ENCODE peak calls at places on chromosomes 3 and 15, in four cellular contexts. One of them, this sample, is unnamed.

GRCh38 chr3:25587526-25587925 is 77.2 kb downstream of the TOP2B start:
- DNase-seq in epithelial cell of esophagus: no peak
- DNase-seq in brain microvascular endothelial cell: peak
- DNase-seq in dorsolateral prefrontal cortex: no peak
- DNase-seq in this sample: no peak

GRCh38 chr15:56286213-56286612 is 42.5 kb upstream of the RFX7 start:
- DNase-seq in epithelial cell of esophagus: no peak
- DNase-seq in dorsolateral prefrontal cortex: no peak
- DNase-seq in brain microvascular endothelial cell: no peak
- DNase-seq in this sample: no peak

GRCh38 chr15:91291673-91292072 is 191.6 kb downstream of the SV2B start:
- DNase-seq in brain microvascular endothelial cell: no peak
- DNase-seq in dorsolateral prefrontal cortex: no peak
- DNase-seq in epithelial cell of esophagus: no peak
- DNase-seq in this sample: no peak

GRCh38 chr3:40070816-40071215 is 238.7 kb upstream of the EIF1B start:
- DNase-seq in epithelial cell of esophagus: peak
- DNase-seq in dorsolateral prefrontal cortex: no peak
- DNase-seq in brain microvascular endothelial cell: peak
- DNase-seq in this sample: no peak

GRCh38 chr15:77959094-77959879 is 118.2 kb downstream of the TBC1D2B start:
- DNase-seq in dorsolateral prefrontal cortex: peak
- DNase-seq in epithelial cell of esophagus: peak
- DNase-seq in brain microvascular endothelial cell: peak
- DNase-seq in this sample: peak

GRCh38 chr3:77825045-77825827 is 785.3 kb downstream of the ROBO2 start:
- DNase-seq in brain microvascular endothelial cell: peak
- DNase-seq in epithelial cell of esophagus: peak
- DNase-seq in dorsolateral prefrontal cortex: no peak
- DNase-seq in this sample: no peak

GRCh38 chr3:172808969-172809546 is 58.5 kb downstream of the ECT2 start:
- DNase-seq in brain microvascular endothelial cell: peak
- DNase-seq in epithelial cell of esophagus: peak
- DNase-seq in dorsolateral prefrontal cortex: no peak
- DNase-seq in this sample: no peak

GRCh38 chr3:139394116-139394515 is 4.7 kb upstream of the COPB2 start:
- DNase-seq in brain microvascular endothelial cell: no peak
- DNase-seq in epithelial cell of esophagus: no peak
- DNase-seq in dorsolateral prefrontal cortex: no peak
- DNase-seq in this sample: no peak

GRCh38 chr3:106685751-106686150 is 691.5 kb upstream of the CCDC54 start:
- DNase-seq in epithelial cell of esophagus: peak
- DNase-seq in brain microvascular endothelial cell: no peak
- DNase-seq in dorsolateral prefrontal cortex: no peak
- DNase-seq in this sample: no peak

GRCh38 chr3:173465112-173465511 is 67.6 kb downstream of the NLGN1 start:
- DNase-seq in brain microvascular endothelial cell: peak
- DNase-seq in epithelial cell of esophagus: peak
- DNase-seq in dorsolateral prefrontal cortex: no peak
- DNase-seq in this sample: no peak

DNA sequence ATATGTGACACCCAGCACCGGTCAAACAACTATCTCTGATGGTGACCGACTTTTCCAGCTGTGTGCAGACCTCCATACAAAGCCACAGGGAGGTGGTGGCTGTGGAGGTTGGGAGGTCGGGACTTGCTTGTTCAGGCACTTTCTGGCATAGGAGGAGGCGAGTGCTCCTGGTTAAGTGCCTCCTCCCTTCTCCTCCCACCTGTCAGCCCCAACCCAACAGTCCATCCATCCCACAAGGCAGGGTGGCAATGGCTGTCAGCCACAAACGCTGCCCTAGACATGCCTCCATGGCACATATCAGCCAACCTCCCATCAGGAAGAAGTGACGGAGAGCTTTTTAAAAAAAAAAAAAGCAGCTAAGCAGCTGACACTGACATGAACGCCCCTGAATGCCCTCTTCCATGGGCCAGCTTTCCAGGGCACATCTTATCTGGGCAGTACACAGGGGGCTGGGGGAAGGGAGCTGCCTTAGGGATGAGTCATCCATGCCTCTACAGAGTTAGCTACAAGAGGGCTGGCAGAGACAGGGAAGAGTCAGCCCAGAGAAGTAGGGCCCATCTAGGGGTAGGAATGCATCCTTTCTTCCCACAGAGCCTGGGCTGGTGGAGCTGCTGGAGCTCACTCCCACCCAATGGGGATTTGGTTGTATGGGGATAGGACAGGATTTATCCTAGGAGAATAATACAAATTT is 41.2 kb downstream of the CCDC12 start:
- DNase-seq in dorsolateral prefrontal cortex: no peak
- DNase-seq in epithelial cell of esophagus: peak
- DNase-seq in brain microvascular endothelial cell: peak
- DNase-seq in this sample: peak
- H3K4me3 ChIP-seq in dorsolateral prefrontal cortex: no peak
- H3K4me3 ChIP-seq in epithelial cell of esophagus: no peak
- H3K4me3 ChIP-seq in brain microvascular endothelial cell: no peak
- H3K4me3 ChIP-seq in this sample: no peak

DNA sequence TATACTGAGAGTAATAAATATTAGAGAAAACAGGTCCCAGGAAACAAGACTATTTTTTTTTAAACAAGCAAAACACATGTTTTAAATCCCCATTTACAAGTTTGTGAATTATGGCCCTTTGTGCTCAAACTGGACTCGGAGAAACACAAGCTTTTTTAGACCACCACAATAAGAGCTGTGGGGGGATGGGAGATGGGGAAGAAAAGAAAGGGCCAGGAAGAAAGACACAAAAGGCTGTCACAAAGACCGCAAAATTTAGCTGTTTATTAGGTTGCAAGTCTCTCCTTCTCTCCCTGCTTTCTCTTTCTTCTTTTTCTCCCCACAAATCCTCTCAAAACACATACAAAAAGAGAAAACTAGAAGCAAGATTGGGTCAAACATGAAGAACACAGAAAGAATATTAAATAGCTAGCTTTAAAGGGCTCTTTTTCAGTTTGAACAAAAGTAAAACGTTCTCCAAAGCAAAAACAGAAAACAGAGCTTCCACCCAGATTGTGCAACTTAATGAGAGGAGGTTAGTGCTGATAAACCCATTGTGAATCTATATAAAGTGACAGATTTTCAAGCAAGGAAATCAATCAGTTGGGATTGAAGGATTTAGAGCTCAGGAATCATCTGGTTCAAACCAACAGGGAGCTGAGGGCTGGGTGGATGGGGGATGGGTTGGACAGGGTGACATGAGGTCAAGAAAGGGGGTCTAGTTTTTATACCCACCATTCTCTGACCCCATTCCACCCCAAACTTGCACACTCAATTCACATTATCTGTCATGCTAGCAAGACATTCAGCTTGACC is 87.3 kb downstream of the DHX30 start:
- DNase-seq in brain microvascular endothelial cell: no peak
- DNase-seq in dorsolateral prefrontal cortex: no peak
- DNase-seq in epithelial cell of esophagus: no peak
- DNase-seq in this sample: no peak
- H3K4me3 ChIP-seq in brain microvascular endothelial cell: no peak
- H3K4me3 ChIP-seq in dorsolateral prefrontal cortex: peak
- H3K4me3 ChIP-seq in epithelial cell of esophagus: no peak
- H3K4me3 ChIP-seq in this sample: no peak

DNA sequence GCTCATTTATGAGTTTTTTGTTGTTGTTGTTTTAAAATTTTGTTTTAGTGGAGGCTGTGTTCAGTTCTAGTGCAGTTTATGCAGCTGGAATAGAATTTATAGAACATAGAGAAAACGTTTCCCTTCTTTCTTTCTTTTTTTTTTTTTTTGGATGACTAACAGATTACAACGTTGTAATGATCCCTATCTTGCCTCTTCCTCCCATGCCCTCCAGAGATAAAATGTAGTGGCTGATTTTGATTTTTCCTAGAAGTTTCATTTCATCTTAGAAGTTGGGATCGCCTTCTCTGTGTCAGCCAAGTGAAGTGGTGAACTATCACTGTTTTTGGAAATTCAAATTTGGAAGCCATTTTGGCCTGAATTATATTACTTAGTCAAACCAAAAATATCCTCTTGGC is 1025.6 kb upstream of the NR2F2 start:
- DNase-seq in dorsolateral prefrontal cortex: no peak
- DNase-seq in brain microvascular endothelial cell: no peak
- DNase-seq in epithelial cell of esophagus: no peak
- DNase-seq in this sample: no peak
- H3K4me3 ChIP-seq in dorsolateral prefrontal cortex: no peak
- H3K4me3 ChIP-seq in brain microvascular endothelial cell: no peak
- H3K4me3 ChIP-seq in epithelial cell of esophagus: no peak
- H3K4me3 ChIP-seq in this sample: no peak

DNA sequence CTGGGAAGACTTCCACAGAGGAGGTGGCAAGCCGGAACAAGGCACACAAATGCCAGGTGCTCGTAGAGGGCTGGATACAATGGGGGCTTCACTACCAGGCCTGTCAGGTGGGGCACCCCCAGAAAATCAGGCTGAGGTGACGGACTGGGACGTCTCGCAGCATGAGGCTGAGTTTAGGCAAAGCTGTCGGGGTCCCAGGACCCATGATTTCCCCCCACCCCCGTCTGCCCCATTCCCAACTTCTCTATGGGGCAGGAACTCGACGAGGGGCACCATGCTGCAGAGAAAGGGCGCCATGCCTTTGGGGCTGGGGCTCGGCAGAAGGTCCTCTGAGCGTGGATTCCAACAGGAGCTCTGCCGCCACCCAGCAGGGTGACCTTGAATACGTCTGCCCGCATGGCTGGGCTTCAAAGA is 65.7 kb upstream of the HES1 start:
- DNase-seq in epithelial cell of esophagus: no peak
- DNase-seq in brain microvascular endothelial cell: no peak
- DNase-seq in dorsolateral prefrontal cortex: peak
- DNase-seq in this sample: no peak
- H3K4me3 ChIP-seq in epithelial cell of esophagus: no peak
- H3K4me3 ChIP-seq in brain microvascular endothelial cell: peak
- H3K4me3 ChIP-seq in dorsolateral prefrontal cortex: peak
- H3K4me3 ChIP-seq in this sample: no peak

DNA sequence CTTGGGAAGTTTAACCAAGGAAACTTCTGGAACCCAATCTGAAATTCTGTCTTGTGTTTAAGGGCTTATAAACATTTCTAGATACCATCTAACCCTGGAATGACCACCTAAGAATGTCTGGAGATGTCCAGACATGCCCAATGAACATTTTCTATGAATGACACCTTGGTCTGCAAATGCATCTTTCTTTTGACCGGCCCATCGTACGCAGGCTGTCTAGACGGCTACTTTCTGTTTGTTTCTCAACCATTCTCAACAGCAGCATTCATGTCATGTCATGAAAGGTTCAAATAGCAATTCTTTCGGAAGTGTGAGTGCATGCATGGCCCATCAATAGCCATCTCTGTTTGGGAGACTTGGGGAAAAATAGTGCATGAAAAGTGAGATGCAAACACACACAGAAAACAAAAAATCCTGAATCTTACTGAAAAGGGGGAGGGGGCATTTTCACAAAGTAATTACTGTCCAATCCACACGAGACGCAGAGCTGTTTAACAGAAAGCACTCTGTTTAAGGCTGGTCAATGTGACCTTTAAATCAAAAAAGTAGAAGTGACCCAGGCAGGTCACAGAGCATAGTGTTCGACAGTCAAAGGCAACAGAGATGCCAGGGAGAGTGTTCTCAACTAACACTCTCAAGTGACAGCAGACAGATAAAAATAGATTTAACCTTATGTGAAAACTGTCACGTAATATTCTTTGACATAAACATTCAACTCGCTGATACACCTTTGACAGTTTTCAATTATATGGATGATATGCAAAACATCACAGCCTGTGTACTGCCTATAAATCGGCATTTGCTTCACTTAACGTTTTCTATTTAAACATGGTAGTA is 15.7 kb downstream of the PDZRN3 start:
- DNase-seq in epithelial cell of esophagus: peak
- DNase-seq in dorsolateral prefrontal cortex: no peak
- DNase-seq in brain microvascular endothelial cell: no peak
- DNase-seq in this sample: no peak
- H3K4me3 ChIP-seq in epithelial cell of esophagus: no peak
- H3K4me3 ChIP-seq in dorsolateral prefrontal cortex: no peak
- H3K4me3 ChIP-seq in brain microvascular endothelial cell: no peak
- H3K4me3 ChIP-seq in this sample: no peak

GRCh38 chr3:73212683-73213082 is 151.2 kb downstream of the EBLN2 start:
- DNase-seq in dorsolateral prefrontal cortex: no peak
- DNase-seq in brain microvascular endothelial cell: no peak
- DNase-seq in epithelial cell of esophagus: no peak
- DNase-seq in this sample: no peak

GRCh38 chr3:73216310-73216709 is 154.9 kb downstream of the EBLN2 start:
- DNase-seq in brain microvascular endothelial cell: no peak
- DNase-seq in epithelial cell of esophagus: no peak
- DNase-seq in dorsolateral prefrontal cortex: no peak
- DNase-seq in this sample: no peak

GRCh38 chr3:73213906-73214305 is 152.4 kb downstream of the EBLN2 start:
- DNase-seq in brain microvascular endothelial cell: no peak
- DNase-seq in epithelial cell of esophagus: no peak
- DNase-seq in dorsolateral prefrontal cortex: no peak
- DNase-seq in this sample: no peak

GRCh38 chr3:73215286-73215685 is 153.8 kb downstream of the EBLN2 start:
- DNase-seq in dorsolateral prefrontal cortex: no peak
- DNase-seq in epithelial cell of esophagus: no peak
- DNase-seq in brain microvascular endothelial cell: no peak
- DNase-seq in this sample: no peak

GRCh38 chr3:73214846-73215245 is 153.4 kb downstream of the EBLN2 start:
- DNase-seq in dorsolateral prefrontal cortex: no peak
- DNase-seq in brain microvascular endothelial cell: no peak
- DNase-seq in epithelial cell of esophagus: no peak
- DNase-seq in this sample: no peak
- H3K4me3 ChIP-seq in dorsolateral prefrontal cortex: no peak
- H3K4me3 ChIP-seq in brain microvascular endothelial cell: no peak
- H3K4me3 ChIP-seq in epithelial cell of esophagus: no peak
- H3K4me3 ChIP-seq in this sample: no peak